ENCODE peak calls at places on chromosomes 4 and X, in five cellular contexts. T is putamen, H is NB4, K is left cardiac atrium, S is NCI-H446. J is an unnamed sample.

GRCh38 chrX:153845195-153845594 is 14.9 kb upstream of the PDZD4 start:
- DNase-seq in K (no peak), T (no peak), S (no peak), H (peak; percentile 21), J (no peak)

GRCh38 chrX:103704863-103705262 is 5.8 kb upstream of the TMEM31 start:
- DNase-seq in S (no peak), H (no peak), T (peak; percentile 90), K (no peak), J (no peak)

GRCh38 chr4:90419124-90419711 is 292.0 kb downstream of the CCSER1 start:
- DNase-seq in K (no peak), T (peak; percentile 14), H (peak; percentile 42), S (peak; percentile 61), J (no peak)

GRCh38 chrX:118644378-118644777 is 83.0 kb upstream of the IL13RA1 start:
- DNase-seq in S (no peak), T (peak; percentile 7), H (peak; percentile 55), K (no peak), J (no peak)

GRCh38 chr4:100907465-100908454 is 389.9 kb upstream of the EMCN start:
- DNase-seq in S (peak; percentile 37), K (no peak), T (no peak), H (no peak), J (no peak)

GRCh38 chr4:181661090-181661489 is 582.1 kb upstream of the TENM3 start:
- DNase-seq in S (no peak), T (no peak), K (no peak), H (no peak), J (no peak)

GRCh38 chr4:99968330-99968729 is 18.3 kb upstream of the H2AZ1 start:
- DNase-seq in T (peak; percentile 25), S (no peak), H (no peak), K (no peak), J (no peak)

GRCh38 chrX:3748052-3748559 is 34.7 kb upstream of the PRKX start:
- DNase-seq in T (no peak), H (no peak), S (no peak), K (no peak), J (no peak)

GRCh38 chrX:64204252-64204651 is 1.3 kb downstream of the AMER1 start:
- DNase-seq in K (peak; percentile 56), H (no peak), T (no peak), S (no peak), J (peak; percentile 69)

GRCh38 chr4:13905543-13905942 is 278.0 kb upstream of the BOD1L1 start:
- DNase-seq in K (no peak), S (no peak), T (no peak), H (no peak), J (no peak)

GRCh38 chr4:8350326-8350725 is 80.8 kb downstream of the HTRA3 start:
- DNase-seq in S (no peak), T (no peak), H (no peak), K (no peak), J (peak; percentile 45)

GRCh38 chrX:17822351-17822750 is 38.7 kb downstream of the RAI2 start:
- DNase-seq in K (no peak), H (no peak), S (no peak), T (no peak), J (no peak)

GRCh38 chr4:72286185-72286584 is 254.4 kb downstream of the NPFFR2 start:
- DNase-seq in S (peak; percentile 21), K (no peak), H (peak; percentile 7), T (no peak), J (no peak)

GRCh38 chr4:114694770-114695169 is 96.2 kb downstream of the UGT8 start:
- DNase-seq in H (peak; percentile 46), S (peak; percentile 61), T (peak; percentile 49), K (no peak), J (no peak)

GRCh38 chr4:86380176-86380724 is 20.4 kb upstream of the MAPK10 start:
- DNase-seq in K (no peak), S (no peak), T (no peak), H (no peak), J (no peak)

GRCh38 chr4:85783483-85783882 is 308.5 kb downstream of the ARHGAP24 start:
- DNase-seq in S (no peak), H (no peak), T (no peak), K (no peak), J (no peak)

GRCh38 chr4:373062-373839 is 35.6 kb downstream of the ZNF141 start:
- DNase-seq in T (no peak), K (no peak), H (no peak), S (no peak), J (no peak)

GRCh38 chrX:153560000-153560399 is 38.9 kb downstream of the CCNQ start:
- DNase-seq in S (no peak), T (no peak), K (no peak), H (peak; percentile 86), J (no peak)

GRCh38 chr4:7193040-7193958 is 961 bp downstream of the SORCS2 start:
- DNase-seq in S (no peak), T (no peak), H (no peak), K (no peak), J (peak; percentile 81)

GRCh38 chrX:45771114-45771513 is 570.4 kb upstream of the DIPK2B start:
- DNase-seq in H (peak; percentile 56), K (no peak), T (peak; percentile 56), S (no peak), J (peak; percentile 77)

GRCh38 chrX:2589186-2590020 is 88.6 kb upstream of the DHRSX start:
- DNase-seq in S (no peak), T (no peak), H (no peak), K (no peak), J (no peak)

GRCh38 chrX:38941675-38942074 is 140.4 kb downstream of the MID1IP1 start:
- DNase-seq in T (peak; percentile 10), S (no peak), K (no peak), H (no peak), J (no peak)

GRCh38 chrX:120365320-120365719 is 3.4 kb downstream of the ATP1B4 start:
- DNase-seq in H (peak; percentile 44), T (peak; percentile 12), S (peak; percentile 16), K (peak; percentile 48), J (no peak)

GRCh38 chrX:65679071-65679540 is 11.7 kb downstream of the MSN start:
- DNase-seq in T (no peak), S (no peak), H (peak; percentile 68), K (no peak), J (no peak)

J was measured in sigmoid colon.